ENCODE peak calls at places on chromosomes 16 and 17, in six cellular contexts. One of them, this sample, is unnamed.

GRCh38 chr17:75604034-75604695 is 16.6 kb downstream of the MYO15B start:
- DNase-seq in hepatocyte: no peak
- DNase-seq in WTC11: no peak
- DNase-seq in BE2C: no peak
- DNase-seq in breast epithelium: no peak
- DNase-seq in HepG2: no peak
- DNase-seq in this sample: no peak

GRCh38 chr16:57675752-57676623 is 7.9 kb downstream of the ADGRG3 start:
- DNase-seq in breast epithelium: no peak
- DNase-seq in HepG2: no peak
- DNase-seq in WTC11: peak
- DNase-seq in BE2C: no peak
- DNase-seq in hepatocyte: no peak
- DNase-seq in this sample: no peak

GRCh38 chr17:7840875-7841274 is 6.9 kb downstream of the KDM6B start:
- DNase-seq in BE2C: no peak
- DNase-seq in breast epithelium: no peak
- DNase-seq in hepatocyte: no peak
- DNase-seq in HepG2: no peak
- DNase-seq in WTC11: no peak
- DNase-seq in this sample: no peak

GRCh38 chr17:82007495-82008257 is 15.0 kb downstream of the CENPX start:
- DNase-seq in breast epithelium: no peak
- DNase-seq in WTC11: no peak
- DNase-seq in hepatocyte: no peak
- DNase-seq in HepG2: no peak
- DNase-seq in BE2C: no peak
- DNase-seq in this sample: no peak

GRCh38 chr16:73082608-73083007 is 34.7 kb upstream of the ZFHX3 start:
- DNase-seq in HepG2: peak
- DNase-seq in WTC11: no peak
- DNase-seq in BE2C: no peak
- DNase-seq in hepatocyte: peak
- DNase-seq in breast epithelium: no peak
- DNase-seq in this sample: no peak

GRCh38 chr17:51653902-51654301 is 393.6 kb downstream of the UTP18 start:
- DNase-seq in BE2C: peak
- DNase-seq in HepG2: no peak
- DNase-seq in hepatocyte: no peak
- DNase-seq in WTC11: peak
- DNase-seq in breast epithelium: no peak
- DNase-seq in this sample: peak

GRCh38 chr17:83026311-83026811 is 53.0 kb upstream of the METRNL start:
- DNase-seq in HepG2: no peak
- DNase-seq in hepatocyte: no peak
- DNase-seq in BE2C: no peak
- DNase-seq in breast epithelium: no peak
- DNase-seq in WTC11: no peak
- DNase-seq in this sample: no peak

GRCh38 chr16:85401370-85401916 is 211.7 kb upstream of the GSE1 start:
- DNase-seq in WTC11: peak
- DNase-seq in HepG2: no peak
- DNase-seq in hepatocyte: no peak
- DNase-seq in BE2C: peak
- DNase-seq in breast epithelium: no peak
- DNase-seq in this sample: peak

GRCh38 chr17:82237746-82238561 is 9.1 kb downstream of the SLC16A3 start:
- DNase-seq in breast epithelium: no peak
- DNase-seq in BE2C: peak
- DNase-seq in hepatocyte: no peak
- DNase-seq in WTC11: no peak
- DNase-seq in HepG2: no peak
- DNase-seq in this sample: no peak

GRCh38 chr17:8745586-8746500 is 1.2 kb upstream of the CCDC42 start:
- DNase-seq in hepatocyte: peak
- DNase-seq in BE2C: peak
- DNase-seq in HepG2: peak
- DNase-seq in WTC11: peak
- DNase-seq in breast epithelium: peak
- DNase-seq in this sample: peak

GRCh38 chr16:47132310-47132709 is 11.4 kb downstream of the NETO2 start:
- DNase-seq in breast epithelium: no peak
- DNase-seq in HepG2: no peak
- DNase-seq in WTC11: no peak
- DNase-seq in hepatocyte: no peak
- DNase-seq in BE2C: no peak
- DNase-seq in this sample: no peak
- TF ChIP-seq CTCF in breast epithelium: no peak
- TF ChIP-seq CTCF in HepG2: no peak
- TF ChIP-seq CTCF in WTC11: no peak
- TF ChIP-seq CTCF in hepatocyte: peak
- TF ChIP-seq CTCF in BE2C: no peak
- TF ChIP-seq CTCF in this sample: no peak

DNA sequence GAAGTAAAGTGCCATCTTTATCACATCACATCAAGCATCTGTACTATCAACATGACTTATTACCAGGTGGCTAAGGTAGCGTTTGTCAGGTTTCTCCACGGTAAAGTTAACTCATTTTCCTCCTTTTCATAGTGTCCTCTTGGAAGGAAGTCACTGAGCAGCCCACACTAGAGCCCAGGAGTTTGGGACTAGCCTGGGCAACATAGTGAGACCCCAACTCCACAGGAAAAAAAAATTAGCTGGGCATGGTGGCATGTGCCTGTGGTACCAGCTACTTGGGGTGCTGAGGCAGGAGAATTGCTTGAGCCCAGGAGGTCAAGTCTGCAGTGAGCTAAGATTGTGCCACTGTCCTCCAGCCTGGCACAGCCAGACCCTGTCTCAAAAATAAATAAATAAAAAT is 12.9 kb downstream of the CHD9 start:
- DNase-seq in HepG2: no peak
- DNase-seq in breast epithelium: no peak
- DNase-seq in BE2C: no peak
- DNase-seq in hepatocyte: no peak
- DNase-seq in WTC11: no peak
- DNase-seq in this sample: no peak
- TF ChIP-seq CTCF in HepG2: no peak
- TF ChIP-seq CTCF in breast epithelium: no peak
- TF ChIP-seq CTCF in BE2C: no peak
- TF ChIP-seq CTCF in hepatocyte: no peak
- TF ChIP-seq CTCF in WTC11: no peak
- TF ChIP-seq CTCF in this sample: no peak

GRCh38 chr16:22183901-22184614 is 21.8 kb downstream of the SDR42E2 start:
- DNase-seq in hepatocyte: no peak
- DNase-seq in HepG2: no peak
- DNase-seq in breast epithelium: no peak
- DNase-seq in BE2C: peak
- DNase-seq in WTC11: peak
- DNase-seq in this sample: no peak
- TF ChIP-seq CTCF in hepatocyte: no peak
- TF ChIP-seq CTCF in HepG2: peak
- TF ChIP-seq CTCF in breast epithelium: no peak
- TF ChIP-seq CTCF in BE2C: peak
- TF ChIP-seq CTCF in WTC11: peak
- TF ChIP-seq CTCF in this sample: no peak

DNA sequence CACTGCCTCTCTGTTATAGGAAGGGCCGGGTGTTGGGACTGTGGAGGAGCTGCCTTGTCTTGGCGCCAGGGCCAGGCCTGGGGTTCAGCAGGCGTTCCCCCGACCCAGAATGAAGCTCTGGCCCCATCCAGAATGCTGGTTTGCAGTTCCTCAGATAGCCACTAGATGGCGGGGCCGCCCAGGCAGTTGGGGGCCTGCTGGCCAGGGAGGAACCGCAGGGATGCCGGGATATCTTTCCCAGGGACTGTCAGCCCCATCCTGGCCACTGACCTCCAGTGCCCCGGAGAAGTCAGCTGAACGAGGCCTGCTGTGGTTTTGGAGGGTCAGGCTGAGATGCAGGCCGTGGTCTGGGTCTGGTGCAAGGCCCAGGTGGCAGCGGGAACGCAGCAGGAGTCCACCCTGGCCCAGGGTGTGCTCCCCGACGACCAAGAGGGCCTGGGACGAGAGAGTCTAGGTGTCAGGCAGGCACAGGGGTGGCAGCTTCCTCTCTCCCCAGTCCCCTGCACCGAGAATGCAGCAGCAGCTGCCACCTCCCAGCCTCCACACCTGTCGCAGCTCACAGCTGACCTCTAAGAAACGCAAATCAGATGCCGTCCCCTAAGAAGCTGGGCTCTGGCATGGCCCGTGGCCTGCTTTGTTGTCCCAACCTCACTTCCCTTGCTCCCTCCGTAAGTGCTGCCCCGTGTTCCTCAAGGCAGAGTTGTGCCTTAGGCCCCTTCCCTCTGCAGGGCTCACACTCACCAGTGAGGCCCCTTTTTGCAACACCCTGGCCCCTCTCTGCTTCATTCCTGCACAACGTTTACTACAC is 51.2 kb downstream of the RMI2 start:
- DNase-seq in hepatocyte: peak
- DNase-seq in breast epithelium: peak
- DNase-seq in HepG2: peak
- DNase-seq in WTC11: peak
- DNase-seq in BE2C: peak
- DNase-seq in this sample: peak
- TF ChIP-seq CTCF in hepatocyte: peak
- TF ChIP-seq CTCF in breast epithelium: peak
- TF ChIP-seq CTCF in HepG2: peak
- TF ChIP-seq CTCF in WTC11: peak
- TF ChIP-seq CTCF in BE2C: peak
- TF ChIP-seq CTCF in this sample: peak

GRCh38 chr17:56935461-56935860 is 21.6 kb upstream of the TRIM25 start:
- DNase-seq in HepG2: no peak
- DNase-seq in WTC11: no peak
- DNase-seq in BE2C: no peak
- DNase-seq in hepatocyte: no peak
- DNase-seq in breast epithelium: no peak
- DNase-seq in this sample: no peak

GRCh38 chr17:56937688-56938087 is 23.2 kb downstream of the COIL start:
- DNase-seq in HepG2: no peak
- DNase-seq in hepatocyte: no peak
- DNase-seq in BE2C: no peak
- DNase-seq in WTC11: no peak
- DNase-seq in breast epithelium: no peak
- DNase-seq in this sample: no peak

GRCh38 chr17:56943505-56944125 is 17.2 kb downstream of the COIL start:
- DNase-seq in HepG2: no peak
- DNase-seq in WTC11: no peak
- DNase-seq in hepatocyte: no peak
- DNase-seq in breast epithelium: no peak
- DNase-seq in BE2C: no peak
- DNase-seq in this sample: no peak

GRCh38 chr17:56936697-56937322 is 23.0 kb upstream of the TRIM25 start:
- DNase-seq in BE2C: no peak
- DNase-seq in hepatocyte: no peak
- DNase-seq in HepG2: no peak
- DNase-seq in breast epithelium: no peak
- DNase-seq in WTC11: no peak
- DNase-seq in this sample: no peak

GRCh38 chr17:56939869-56940484 is 20.9 kb downstream of the COIL start:
- DNase-seq in breast epithelium: no peak
- DNase-seq in HepG2: peak
- DNase-seq in hepatocyte: peak
- DNase-seq in BE2C: no peak
- DNase-seq in WTC11: peak
- DNase-seq in this sample: no peak
- TF ChIP-seq CTCF in breast epithelium: peak
- TF ChIP-seq CTCF in HepG2: peak
- TF ChIP-seq CTCF in hepatocyte: peak
- TF ChIP-seq CTCF in BE2C: peak
- TF ChIP-seq CTCF in WTC11: peak
- TF ChIP-seq CTCF in this sample: peak

GRCh38 chr16:11916524-11917285 is 949 bp upstream of the GSPT1 start:
- DNase-seq in hepatocyte: peak
- DNase-seq in WTC11: no peak
- DNase-seq in breast epithelium: no peak
- DNase-seq in HepG2: peak
- DNase-seq in BE2C: no peak
- DNase-seq in this sample: no peak

GRCh38 chr16:11914210-11914758 is 1.5 kb downstream of the GSPT1 start:
- DNase-seq in breast epithelium: no peak
- DNase-seq in BE2C: no peak
- DNase-seq in WTC11: no peak
- DNase-seq in hepatocyte: no peak
- DNase-seq in HepG2: no peak
- DNase-seq in this sample: no peak

GRCh38 chr16:11913425-11914079 is 2.2 kb downstream of the GSPT1 start:
- DNase-seq in HepG2: no peak
- DNase-seq in WTC11: no peak
- DNase-seq in BE2C: no peak
- DNase-seq in hepatocyte: peak
- DNase-seq in breast epithelium: no peak
- DNase-seq in this sample: no peak

GRCh38 chr16:11914759-11915643 is 755 bp downstream of the GSPT1 start:
- DNase-seq in HepG2: no peak
- DNase-seq in hepatocyte: peak
- DNase-seq in breast epithelium: no peak
- DNase-seq in BE2C: peak
- DNase-seq in WTC11: peak
- DNase-seq in this sample: peak

DNA sequence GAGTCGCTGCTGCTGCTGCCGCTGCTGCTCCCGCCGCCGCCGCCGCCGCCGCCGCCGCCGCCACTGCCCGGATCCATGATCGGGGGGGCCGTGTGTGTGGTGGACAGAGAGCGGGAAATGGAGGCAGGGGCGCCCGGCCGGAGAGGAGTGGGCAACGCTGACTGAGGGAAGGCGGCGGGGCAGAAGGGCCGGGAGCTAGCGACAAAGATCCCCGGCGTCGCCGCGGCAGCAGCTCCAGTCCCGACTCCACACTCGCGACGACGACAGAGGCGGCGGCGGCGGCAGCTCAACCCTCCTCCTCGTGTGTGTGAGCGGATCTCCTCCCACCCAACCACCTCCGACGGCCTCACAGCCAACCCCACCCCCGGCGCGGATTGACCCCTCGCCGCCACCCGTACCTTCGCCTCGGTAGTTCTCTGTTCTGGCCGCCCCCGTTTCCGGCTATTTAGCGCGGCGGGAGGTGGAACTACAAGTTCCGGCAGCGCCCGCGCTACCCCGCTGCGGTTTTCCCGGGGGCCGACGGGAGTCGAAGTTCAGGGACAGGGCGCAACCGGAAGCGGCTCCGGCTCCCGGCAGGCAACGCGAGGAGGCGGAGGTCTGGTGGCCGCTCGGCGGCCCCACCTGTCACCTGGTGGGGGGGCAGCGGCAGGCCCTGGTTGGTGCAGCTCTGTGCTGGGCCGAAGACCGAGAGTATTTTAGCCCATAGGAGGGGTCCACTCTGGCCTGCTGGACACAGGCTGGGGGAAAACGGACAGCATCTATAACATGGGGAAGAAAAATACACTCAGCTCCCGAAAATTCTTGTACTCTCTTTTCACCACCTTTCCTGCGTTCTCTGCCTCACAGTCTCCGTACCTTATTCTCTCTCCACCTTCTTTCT is at the start of gene GSPT1:
- DNase-seq in HepG2: peak
- DNase-seq in breast epithelium: peak
- DNase-seq in hepatocyte: peak
- DNase-seq in BE2C: peak
- DNase-seq in WTC11: peak
- DNase-seq in this sample: peak
- TF ChIP-seq CTCF in HepG2: peak
- TF ChIP-seq CTCF in breast epithelium: peak
- TF ChIP-seq CTCF in hepatocyte: no peak
- TF ChIP-seq CTCF in BE2C: no peak
- TF ChIP-seq CTCF in WTC11: no peak
- TF ChIP-seq CTCF in this sample: peak

This sample was measured in glutamatergic neuron.